ENCODE peak calls at places on chromosome 19, in five cellular contexts. One of them, this sample, is unnamed. For H3K9me3, the result is how much of the 10 kb centered on the place peaks cover.

GRCh38 chr19:10191347-10191746 is 3.4 kb downstream of the DNMT1 start:
- DNase-seq in stomach: peak
- DNase-seq in neural progenitor cell: no peak
- DNase-seq in RWPE2: no peak
- DNase-seq in astrocyte: peak
- DNase-seq in this sample: no peak

GRCh38 chr19:8840708-8841107 is 8.5 kb downstream of the MBD3L1 start:
- DNase-seq in RWPE2: no peak
- DNase-seq in stomach: no peak
- DNase-seq in neural progenitor cell: no peak
- DNase-seq in astrocyte: no peak
- DNase-seq in this sample: no peak

GRCh38 chr19:872266-872951 is 12.9 kb downstream of the CFD start:
- DNase-seq in astrocyte: peak
- DNase-seq in stomach: peak
- DNase-seq in neural progenitor cell: peak
- DNase-seq in RWPE2: peak
- DNase-seq in this sample: peak

GRCh38 chr19:45798995-45799517 is 6.4 kb upstream of the DMWD start:
- DNase-seq in neural progenitor cell: peak
- DNase-seq in astrocyte: peak
- DNase-seq in RWPE2: no peak
- DNase-seq in stomach: peak
- DNase-seq in this sample: peak

GRCh38 chr19:32566246-32566830 is 14.7 kb upstream of the PDCD5 start:
- DNase-seq in neural progenitor cell: no peak
- DNase-seq in RWPE2: no peak
- DNase-seq in astrocyte: no peak
- DNase-seq in stomach: no peak
- DNase-seq in this sample: no peak

GRCh38 chr19:48271531-48272151 is 1.8 kb downstream of the ZNF114 start:
- DNase-seq in neural progenitor cell: peak
- DNase-seq in astrocyte: peak
- DNase-seq in stomach: no peak
- DNase-seq in RWPE2: no peak
- DNase-seq in this sample: no peak

GRCh38 chr19:14023404-14024235 is 4.3 kb upstream of the RLN3 start:
- DNase-seq in RWPE2: no peak
- DNase-seq in neural progenitor cell: peak
- DNase-seq in stomach: peak
- DNase-seq in astrocyte: peak
- DNase-seq in this sample: peak

GRCh38 chr19:3867971-3868769 is 668 bp downstream of the ZFR2 start:
- DNase-seq in RWPE2: no peak
- DNase-seq in stomach: no peak
- DNase-seq in neural progenitor cell: peak
- DNase-seq in astrocyte: no peak
- DNase-seq in this sample: no peak

GRCh38 chr19:12628040-12629022 is 17.6 kb downstream of the ZNF791 start:
- DNase-seq in neural progenitor cell: no peak
- DNase-seq in RWPE2: no peak
- DNase-seq in stomach: no peak
- DNase-seq in astrocyte: peak
- DNase-seq in this sample: no peak

GRCh38 chr19:38173324-38174041 is 50.5 kb downstream of the DPF1 start:
- DNase-seq in stomach: peak
- DNase-seq in astrocyte: peak
- DNase-seq in neural progenitor cell: no peak
- DNase-seq in RWPE2: peak
- DNase-seq in this sample: no peak

GRCh38 chr19:1507763-1508506 is 4.9 kb downstream of the ADAMTSL5 start:
- DNase-seq in astrocyte: peak
- DNase-seq in RWPE2: peak
- DNase-seq in stomach: peak
- DNase-seq in neural progenitor cell: peak
- DNase-seq in this sample: peak

GRCh38 chr19:12806242-12807131 is at the start of gene RNASEH2A:
- DNase-seq in neural progenitor cell: peak
- DNase-seq in RWPE2: peak
- DNase-seq in astrocyte: peak
- DNase-seq in stomach: peak
- DNase-seq in this sample: peak

GRCh38 chr19:55146648-55147218 is 2.3 kb downstream of the TNNT1 start:
- DNase-seq in neural progenitor cell: peak
- DNase-seq in stomach: no peak
- DNase-seq in astrocyte: no peak
- DNase-seq in RWPE2: no peak
- DNase-seq in this sample: peak

GRCh38 chr19:48413879-48414623 is 20.6 kb downstream of the GRIN2D start:
- DNase-seq in astrocyte: no peak
- DNase-seq in neural progenitor cell: no peak
- DNase-seq in stomach: no peak
- DNase-seq in RWPE2: peak
- DNase-seq in this sample: no peak

DNA sequence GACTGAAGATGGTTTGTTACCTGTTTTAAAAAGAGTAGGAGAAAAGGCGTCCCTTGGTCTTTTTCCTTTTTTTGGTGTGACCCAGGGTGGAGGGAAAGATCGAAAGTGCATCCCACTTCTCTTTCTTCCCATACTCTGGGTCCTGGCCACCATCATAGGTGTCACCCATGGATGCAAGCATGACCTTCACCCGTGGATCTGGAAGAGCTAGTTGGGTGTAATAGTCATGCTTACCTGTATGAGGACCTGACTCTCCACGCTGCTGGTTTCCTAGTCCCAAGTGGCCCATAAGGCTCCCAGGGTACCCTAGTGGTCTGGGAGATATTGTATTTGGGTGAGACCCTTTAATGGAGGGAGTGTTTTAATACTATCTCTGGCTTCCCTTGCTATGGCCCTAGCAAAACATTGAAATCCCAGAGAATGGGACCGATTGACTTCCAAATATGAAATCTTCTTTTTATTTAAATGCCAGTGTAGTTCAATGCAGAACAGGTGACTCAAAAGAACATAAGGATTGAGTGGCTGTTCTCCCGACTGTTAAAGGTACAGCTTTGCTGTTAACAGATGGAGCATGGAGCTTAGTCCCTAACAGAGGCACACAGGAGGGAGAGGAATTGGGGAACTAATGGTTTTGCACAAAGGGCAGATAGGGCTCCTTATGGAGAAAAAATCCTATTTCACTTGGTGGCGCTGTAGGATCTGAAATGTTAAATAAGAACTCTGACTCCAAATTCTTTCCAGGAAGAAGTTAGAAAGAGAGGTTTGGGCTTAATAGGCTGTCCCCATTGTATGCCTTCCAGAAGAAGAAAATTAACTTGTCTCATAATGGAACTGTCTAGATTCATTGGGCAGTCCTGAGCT is 7.0 kb upstream of the ZNF550 start:
- DNase-seq in stomach: no peak
- DNase-seq in RWPE2: no peak
- DNase-seq in astrocyte: peak
- DNase-seq in neural progenitor cell: peak
- DNase-seq in this sample: no peak
- H3K9me3 ChIP-seq in stomach: half or more
- H3K9me3 ChIP-seq in RWPE2: under half
- H3K9me3 ChIP-seq in astrocyte: half or more
- H3K9me3 ChIP-seq in neural progenitor cell: under half
- H3K9me3 ChIP-seq in this sample: half or more

DNA sequence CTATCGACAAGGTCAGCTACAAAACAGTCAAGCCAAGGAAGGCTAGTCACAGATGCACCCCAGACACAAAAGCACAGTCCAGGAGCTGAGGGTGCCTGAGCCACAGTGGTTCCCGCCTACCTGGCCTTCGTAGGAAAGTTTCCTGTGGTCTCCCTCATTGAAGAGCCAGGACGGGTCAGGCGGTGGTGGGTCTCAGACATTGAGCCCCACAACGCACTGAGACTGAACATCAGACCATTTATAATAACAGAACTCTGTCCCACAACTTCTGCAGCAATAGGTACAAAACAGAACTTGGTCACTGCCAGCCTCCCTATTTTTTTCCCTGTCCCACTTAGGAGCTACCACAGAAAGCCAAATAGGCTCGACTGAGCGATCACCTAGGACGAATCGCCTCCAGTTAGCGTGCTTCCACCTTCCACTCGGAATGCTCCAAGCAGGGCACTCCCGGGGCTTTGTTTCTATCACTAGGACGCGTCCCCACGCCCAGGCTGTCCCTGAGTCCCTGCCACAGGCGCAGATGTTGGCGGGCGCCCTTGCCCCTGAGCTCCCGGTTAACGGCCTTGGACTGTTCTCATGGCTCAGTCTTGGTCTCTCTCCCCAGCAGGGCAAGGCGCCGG is 640 bp upstream of the ZNF544 start:
- DNase-seq in RWPE2: no peak
- DNase-seq in astrocyte: peak
- DNase-seq in stomach: no peak
- DNase-seq in neural progenitor cell: peak
- DNase-seq in this sample: peak
- H3K9me3 ChIP-seq in RWPE2: under half
- H3K9me3 ChIP-seq in astrocyte: under half
- H3K9me3 ChIP-seq in stomach: half or more
- H3K9me3 ChIP-seq in neural progenitor cell: under half
- H3K9me3 ChIP-seq in this sample: under half

GRCh38 chr19:19711306-19711933 is 21.5 kb downstream of the ZNF14 start:
- DNase-seq in astrocyte: no peak
- DNase-seq in neural progenitor cell: no peak
- DNase-seq in stomach: no peak
- DNase-seq in RWPE2: no peak
- DNase-seq in this sample: no peak
- H3K9me3 ChIP-seq in astrocyte: half or more
- H3K9me3 ChIP-seq in neural progenitor cell: half or more
- H3K9me3 ChIP-seq in stomach: half or more
- H3K9me3 ChIP-seq in RWPE2: half or more
- H3K9me3 ChIP-seq in this sample: under half

GRCh38 chr19:56837492-56837891 is 3.0 kb downstream of the PEG3 start:
- DNase-seq in RWPE2: no peak
- DNase-seq in stomach: peak
- DNase-seq in astrocyte: no peak
- DNase-seq in neural progenitor cell: no peak
- DNase-seq in this sample: peak

GRCh38 chr19:56838930-56839664 is 1.4 kb downstream of the PEG3 start:
- DNase-seq in neural progenitor cell: no peak
- DNase-seq in astrocyte: peak
- DNase-seq in RWPE2: peak
- DNase-seq in stomach: peak
- DNase-seq in this sample: peak

GRCh38 chr19:56837892-56838679 is 2.4 kb downstream of the PEG3 start:
- DNase-seq in stomach: no peak
- DNase-seq in astrocyte: no peak
- DNase-seq in RWPE2: no peak
- DNase-seq in neural progenitor cell: no peak
- DNase-seq in this sample: peak

GRCh38 chr19:56839665-56840451 is 668 bp downstream of the PEG3 start:
- DNase-seq in astrocyte: no peak
- DNase-seq in neural progenitor cell: no peak
- DNase-seq in stomach: peak
- DNase-seq in RWPE2: peak
- DNase-seq in this sample: peak

GRCh38 chr19:56838680-56838929 is 1.9 kb downstream of the PEG3 start:
- DNase-seq in astrocyte: no peak
- DNase-seq in neural progenitor cell: no peak
- DNase-seq in RWPE2: no peak
- DNase-seq in stomach: no peak
- DNase-seq in this sample: no peak
- H3K9me3 ChIP-seq in astrocyte: under half
- H3K9me3 ChIP-seq in neural progenitor cell: under half
- H3K9me3 ChIP-seq in RWPE2: under half
- H3K9me3 ChIP-seq in stomach: half or more
- H3K9me3 ChIP-seq in this sample: under half

GRCh38 chr19:51965583-51965982 is 21.1 kb downstream of the ZNF350 start:
- DNase-seq in neural progenitor cell: no peak
- DNase-seq in stomach: no peak
- DNase-seq in astrocyte: no peak
- DNase-seq in RWPE2: no peak
- DNase-seq in this sample: no peak

DNA sequence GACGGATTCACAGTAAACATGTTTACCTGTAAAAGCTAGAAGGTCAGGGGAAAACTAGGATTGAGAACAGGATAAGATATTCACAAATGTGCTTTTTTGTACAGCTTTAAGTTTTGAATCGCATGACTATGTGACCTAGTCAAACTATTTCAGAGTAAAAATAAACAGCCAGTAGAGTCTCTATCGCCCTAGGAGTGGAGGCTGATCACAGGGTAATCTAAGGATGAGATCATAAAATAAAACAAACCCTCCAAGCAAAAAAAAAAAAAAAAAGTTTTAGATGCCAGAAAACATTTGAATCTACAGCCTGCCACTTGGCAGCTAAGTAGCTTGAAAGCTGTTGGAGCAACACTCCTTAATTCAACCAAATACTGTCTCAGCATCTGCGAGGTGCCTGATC is 26.8 kb downstream of the ZNF350 start:
- DNase-seq in neural progenitor cell: no peak
- DNase-seq in stomach: no peak
- DNase-seq in RWPE2: no peak
- DNase-seq in astrocyte: no peak
- DNase-seq in this sample: no peak
- H3K9me3 ChIP-seq in neural progenitor cell: under half
- H3K9me3 ChIP-seq in stomach: half or more
- H3K9me3 ChIP-seq in RWPE2: under half
- H3K9me3 ChIP-seq in astrocyte: under half
- H3K9me3 ChIP-seq in this sample: under half